ENCODE peak calls at places on chromosomes 12 and 14, in six cellular contexts. U is adrenal gland; O is activated T-helper 1 cell treated with anti-CD3 and anti-CD28 coated beads, Interleukin-2, amount 50 U/mL, for 16 hours; L is D341Med; S is foreskin keratinocyte; E is nephron progenitor cell. B is an unnamed sample.

GRCh38 chr12:93784339-93785086 is 107.3 kb downstream of the CRADD start:
- DNase-seq in S (peak; percentile 51), E (no peak), L (peak; percentile 39), O (no peak), U (peak; percentile 88), B (peak; percentile 72)

GRCh38 chr14:31449971-31450610 is 7.2 kb downstream of the DTD2 start:
- DNase-seq in S (peak; percentile 37), L (peak; percentile 39), O (no peak), E (no peak), U (no peak), B (no peak)

GRCh38 chr14:38616959-38617358 is 361.1 kb upstream of the CLEC14A start:
- DNase-seq in O (no peak), S (no peak), L (no peak), E (no peak), U (no peak), B (no peak)

GRCh38 chr12:63301311-63301710 is 150.3 kb upstream of the AVPR1A start:
- DNase-seq in U (no peak), E (no peak), S (peak; percentile 92), O (no peak), L (no peak), B (no peak)

GRCh38 chr12:26783791-26784379 is 49.1 kb downstream of the ITPR2 start:
- DNase-seq in S (no peak), O (no peak), L (no peak), E (no peak), U (no peak), B (no peak)

GRCh38 chr12:5967645-5968415 is 22.8 kb upstream of the ANO2 start:
- DNase-seq in L (no peak), O (no peak), U (no peak), E (no peak), S (no peak), B (no peak)

GRCh38 chr12:107525063-107525718 is 160.4 kb upstream of the PWP1 start:
- DNase-seq in O (no peak), L (no peak), S (no peak), U (no peak), E (no peak), B (no peak)

GRCh38 chr12:113467514-113468364 is 3.9 kb downstream of the LHX5 start:
- DNase-seq in S (peak; percentile 46), O (no peak), L (no peak), U (no peak), E (no peak), B (peak; percentile 62)

GRCh38 chr14:58167891-58168290 is 15.9 kb upstream of the ARMH4 start:
- DNase-seq in O (no peak), S (no peak), U (no peak), L (no peak), E (no peak), B (no peak)

GRCh38 chr14:88877192-88877591 is 52.7 kb downstream of the TTC8 start:
- DNase-seq in O (no peak), S (no peak), E (no peak), L (no peak), U (no peak), B (no peak)

GRCh38 chr14:53927171-53927570 is 29.5 kb downstream of the BMP4 start:
- DNase-seq in L (no peak), O (no peak), S (no peak), E (no peak), U (no peak), B (no peak)

GRCh38 chr14:99724196-99724891 is 40.2 kb downstream of the CYP46A1 start:
- DNase-seq in S (no peak), U (no peak), E (no peak), L (peak; percentile 56), O (no peak), B (no peak)

GRCh38 chr14:101074124-101075024 is 170.9 kb upstream of the RTL1 start:
- DNase-seq in L (peak; percentile 16), S (no peak), E (no peak), U (no peak), O (no peak), B (no peak)

GRCh38 chr14:71143391-71144290 is 236.4 kb downstream of the PCNX1 start:
- DNase-seq in O (no peak), L (no peak), U (peak; percentile 76), S (peak; percentile 98), E (no peak), B (no peak)

GRCh38 chr14:54593860-54594259 is 26.9 kb downstream of the SAMD4A start:
- DNase-seq in O (no peak), U (no peak), L (no peak), E (no peak), S (peak; percentile 48), B (no peak)

GRCh38 chr14:32939254-32940065 is 781 bp downstream of the NPAS3 start:
- DNase-seq in U (peak; percentile 85), O (no peak), S (peak; percentile 47), E (peak; percentile 80), L (peak; percentile 76), B (peak; percentile 88)

GRCh38 chr14:91796622-91797347 is 64.9 kb upstream of the CATSPERB start:
- DNase-seq in U (no peak), L (no peak), S (peak; percentile 6), E (no peak), O (no peak), B (no peak)

GRCh38 chr12:68886636-68887572 is 46.1 kb downstream of the CPM start:
- DNase-seq in U (no peak), L (no peak), O (no peak), S (no peak), E (no peak), B (no peak)

GRCh38 chr14:34224221-34224620 is 237.8 kb downstream of the SPTSSA start:
- DNase-seq in L (no peak), U (no peak), S (no peak), E (no peak), O (no peak), B (no peak)

GRCh38 chr12:64883264-64884163 is 59.1 kb downstream of the TBC1D30 start:
- DNase-seq in U (no peak), L (peak; percentile 34), O (no peak), S (no peak), E (no peak), B (no peak)

GRCh38 chr14:50559990-50560928 is at the start of gene ATL1:
- DNase-seq in S (peak; percentile 68), U (peak; percentile 82), O (peak; percentile 6), L (peak; percentile 88), E (peak; percentile 78), B (peak; percentile 94)

GRCh38 chr12:104694711-104695110 is 238.0 kb downstream of the CHST11 start:
- DNase-seq in L (no peak), S (no peak), U (no peak), E (no peak), O (no peak), B (no peak)

GRCh38 chr12:22304341-22304740 is 30.2 kb downstream of the ST8SIA1 start:
- DNase-seq in O (no peak), U (no peak), L (no peak), E (no peak), S (no peak), B (no peak)

GRCh38 chr14:103704708-103705107 is 10.5 kb downstream of the XRCC3 start:
- DNase-seq in O (no peak), U (no peak), L (no peak), E (no peak), S (no peak), B (no peak)

GRCh38 chr12:99772274-99772673 is 124.7 kb downstream of the GARIN6 start:
- DNase-seq in S (no peak), U (no peak), L (no peak), O (no peak), E (no peak), B (no peak)

GRCh38 chr14:93133476-93133875 is 17.8 kb upstream of the ITPK1 start:
- DNase-seq in S (peak; percentile 41), O (no peak), L (no peak), E (no peak), U (peak; percentile 42), B (no peak)

GRCh38 chr12:34390846-34391700 is 368.8 kb downstream of the ALG10 start:
- DNase-seq in U (no peak), L (no peak), E (no peak), O (no peak), S (no peak), B (no peak)

GRCh38 chr14:105117710-105118385 is 50.7 kb downstream of the JAG2 start:
- DNase-seq in O (no peak), L (peak; percentile 8), U (no peak), S (no peak), E (no peak), B (no peak)

GRCh38 chr14:56173360-56173922 is 55.2 kb downstream of the PELI2 start:
- DNase-seq in S (no peak), L (no peak), O (no peak), U (no peak), E (no peak), B (no peak)

GRCh38 chr12:110141389-110141788 is 17.2 kb downstream of the IFT81 start:
- DNase-seq in U (peak; percentile 40), O (no peak), E (no peak), L (no peak), S (no peak), B (no peak)

GRCh38 chr14:65369560-65369959 is 43.0 kb upstream of the FUT8 start:
- DNase-seq in S (no peak), O (no peak), E (no peak), U (no peak), L (no peak), B (no peak)

GRCh38 chr12:49795654-49796105 is 32.5 kb downstream of the NCKAP5L start:
- DNase-seq in S (no peak), L (peak; percentile 25), O (no peak), E (no peak), U (no peak), B (no peak)

GRCh38 chr12:64608901-64609542 is 1.3 kb upstream of the RASSF3 start:
- DNase-seq in U (peak; percentile 41), E (peak; percentile 22), L (no peak), S (peak; percentile 83), O (peak; percentile 17), B (peak; percentile 59)

B was measured in retina.